ENCODE peak calls at places on chromosomes 11 and 22, in eight cellular contexts. Q is right atrium auricular region; W is lower lobe of right lung; O is body of pancreas; J is K562; D is OCI-LY7; M is CD8-positive, alpha-beta T cell; I is SJSA1. A is an unnamed sample. For H3K36me3, the result is how much of the 10 kb centered on the place peaks cover.

GRCh38 chr11:64936539-64936938 is 846 bp upstream of the GPHA2 start:
- DNase-seq in Q (no peak), W (no peak), O (no peak), J (no peak), D (no peak), M (no peak), I (no peak), A (no peak)

GRCh38 chr11:82494988-82495432 is 238.7 kb downstream of the FAM181B start:
- DNase-seq in Q (no peak), W (no peak), O (peak), J (no peak), D (peak), M (no peak), I (no peak), A (no peak)

GRCh38 chr22:23533328-23533762 is 46.7 kb downstream of the IGLL1 start:
- DNase-seq in Q (no peak), W (peak), O (no peak), J (peak), D (peak), M (no peak), I (no peak), A (peak)

GRCh38 chr22:44212936-44213335 is 32.2 kb downstream of the PARVG start:
- DNase-seq in Q (peak), W (no peak), O (no peak), J (no peak), D (no peak), M (no peak), I (peak), A (no peak)

GRCh38 chr11:120134931-120135228 is 3.0 kb downstream of the TRIM29 start:
- DNase-seq in Q (peak), W (peak), O (peak), J (no peak), D (no peak), M (no peak), I (no peak), A (no peak)

GRCh38 chr22:50341977-50342650 is 1.0 kb upstream of the PPP6R2 start:
- DNase-seq in Q (peak), W (peak), O (peak), J (peak), D (peak), M (peak), I (peak), A (peak)

GRCh38 chr11:123181075-123181474 is 14.0 kb downstream of the CLMP start:
- DNase-seq in Q (no peak), W (no peak), O (no peak), J (no peak), D (no peak), M (no peak), I (no peak), A (no peak)

GRCh38 chr22:26559961-26560575 is 29.9 kb downstream of the TPST2 start:
- DNase-seq in Q (no peak), W (no peak), O (peak), J (no peak), D (no peak), M (no peak), I (no peak), A (no peak)

GRCh38 chr22:44338183-44338812 is 25.5 kb upstream of the SHISAL1 start:
- DNase-seq in Q (no peak), W (no peak), O (no peak), J (no peak), D (no peak), M (no peak), I (no peak), A (no peak)

GRCh38 chr11:15716550-15716949 is 601.8 kb downstream of the INSC start:
- DNase-seq in Q (no peak), W (no peak), O (no peak), J (no peak), D (no peak), M (no peak), I (no peak), A (no peak)

GRCh38 chr11:47143322-47143721 is 33.4 kb downstream of the ARFGAP2 start:
- DNase-seq in Q (peak), W (no peak), O (no peak), J (no peak), D (no peak), M (no peak), I (peak), A (no peak)

GRCh38 chr11:6925636-6926207 is 504 bp upstream of the ZNF215 start:
- DNase-seq in Q (no peak), W (no peak), O (no peak), J (peak), D (peak), M (no peak), I (no peak), A (no peak)

GRCh38 chr11:90178751-90179150 is 44.1 kb downstream of the CHORDC1 start:
- DNase-seq in Q (no peak), W (no peak), O (no peak), J (no peak), D (no peak), M (no peak), I (no peak), A (no peak)

GRCh38 chr11:18368236-18368635 is 26.1 kb upstream of the LDHA start:
- DNase-seq in Q (no peak), W (no peak), O (no peak), J (no peak), D (no peak), M (no peak), I (no peak), A (no peak)

GRCh38 chr11:124724854-124725718 is 14.7 kb upstream of the NRGN start:
- DNase-seq in Q (no peak), W (peak), O (no peak), J (no peak), D (peak), M (no peak), I (no peak), A (peak)

GRCh38 chr11:133228406-133229330 is 303.6 kb downstream of the OPCML start:
- DNase-seq in Q (no peak), W (peak), O (peak), J (no peak), D (no peak), M (no peak), I (no peak), A (peak)

GRCh38 chr11:117144477-117145392 is 648 bp downstream of the PAFAH1B2 start:
- DNase-seq in Q (peak), W (peak), O (peak), J (peak), D (peak), M (peak), I (peak), A (peak)

GRCh38 chr11:9840460-9841004 is 176.7 kb downstream of the SWAP70 start:
- DNase-seq in Q (no peak), W (no peak), O (no peak), J (no peak), D (no peak), M (no peak), I (no peak), A (no peak)

GRCh38 chr22:49958462-49958921 is 2.1 kb upstream of the PIM3 start:
- DNase-seq in Q (no peak), W (no peak), O (no peak), J (no peak), D (no peak), M (no peak), I (no peak), A (peak)

GRCh38 chr22:28250036-28250695 is 331.1 kb upstream of the PITPNB start:
- DNase-seq in Q (no peak), W (no peak), O (no peak), J (no peak), D (no peak), M (no peak), I (no peak), A (no peak)

GRCh38 chr22:36587289-36588154 is 58.6 kb upstream of the EIF3D start:
- DNase-seq in Q (no peak), W (no peak), O (no peak), J (no peak), D (no peak), M (no peak), I (no peak), A (no peak)

GRCh38 chr11:132106336-132106982 is 736.0 kb downstream of the NTM start:
- DNase-seq in Q (no peak), W (no peak), O (no peak), J (no peak), D (no peak), M (no peak), I (no peak), A (no peak)

GRCh38 chr11:130771708-130772107 is 144.6 kb downstream of the SNX19 start:
- DNase-seq in Q (no peak), W (no peak), O (no peak), J (no peak), D (no peak), M (no peak), I (no peak), A (no peak)

GRCh38 chr11:104531075-104531474 is 367.1 kb upstream of the PDGFD start:
- DNase-seq in Q (no peak), W (no peak), O (no peak), J (no peak), D (no peak), M (no peak), I (no peak), A (no peak)

GRCh38 chr22:29112680-29113079 is 39.8 kb downstream of the KREMEN1 start:
- DNase-seq in Q (no peak), W (no peak), O (no peak), J (no peak), D (no peak), M (no peak), I (peak), A (no peak)

GRCh38 chr11:122743949-122744876 is 88.7 kb downstream of the UBASH3B start:
- DNase-seq in Q (no peak), W (no peak), O (no peak), J (no peak), D (peak), M (peak), I (no peak), A (no peak)

GRCh38 chr22:30424471-30425326 is 869 bp upstream of the MTFP1 start:
- DNase-seq in Q (no peak), W (no peak), O (peak), J (no peak), D (peak), M (no peak), I (no peak), A (no peak)

GRCh38 chr11:65720237-65720934 is at the start of gene RNASEH2C:
- DNase-seq in Q (peak), W (peak), O (peak), J (peak), D (peak), M (peak), I (peak), A (peak)

GRCh38 chr11:111155021-111155420 is 90.5 kb upstream of the POU2AF2 start:
- DNase-seq in Q (no peak), W (no peak), O (no peak), J (no peak), D (no peak), M (no peak), I (no peak), A (no peak)

GRCh38 chr11:94519478-94520084 is 7.3 kb downstream of the C11orf97 start:
- DNase-seq in Q (no peak), W (no peak), O (no peak), J (peak), D (peak), M (no peak), I (no peak), A (no peak)

DNA sequence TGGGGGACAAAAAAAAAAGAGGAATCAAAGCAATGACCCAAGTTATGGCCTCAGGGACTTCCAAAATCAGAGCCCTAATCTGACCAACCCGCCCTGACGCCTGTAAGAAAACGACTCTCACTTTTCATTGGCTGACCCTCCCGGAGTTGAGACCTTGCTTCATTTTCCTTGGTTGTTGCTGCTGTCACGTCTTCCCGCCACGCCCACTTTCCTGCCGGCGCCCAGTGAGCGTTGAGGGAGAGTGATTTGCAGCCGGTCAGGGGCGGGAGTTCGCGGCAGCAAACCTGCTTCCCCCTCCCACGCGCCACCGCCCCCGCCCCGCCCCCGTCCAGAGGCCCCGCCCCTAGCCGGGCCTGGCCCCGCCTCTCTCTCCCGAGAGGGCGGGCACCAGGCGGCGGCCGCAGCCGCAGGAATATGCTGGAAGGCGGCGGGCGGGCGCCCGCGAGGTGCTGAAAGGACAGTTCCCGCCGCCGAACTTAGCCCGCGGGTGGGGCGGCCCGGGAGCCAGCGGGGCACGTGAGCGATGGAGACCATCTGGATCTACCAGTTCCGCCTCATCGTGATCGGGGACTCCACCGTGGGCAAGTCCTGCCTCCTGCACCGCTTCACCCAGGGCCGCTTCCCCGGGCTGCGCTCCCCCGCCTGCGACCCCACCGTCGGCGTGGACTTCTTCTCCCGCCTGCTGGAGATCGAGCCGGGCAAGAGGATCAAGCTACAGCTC is at the start of gene RAB39A:
- DNase-seq in Q (peak), W (peak), O (peak), J (peak), D (peak), M (peak), I (peak), A (peak)
- H3K4me3 ChIP-seq in Q (peak), W (peak), O (no peak), J (peak), D (peak), M (peak), I (peak), A (no peak)

DNA sequence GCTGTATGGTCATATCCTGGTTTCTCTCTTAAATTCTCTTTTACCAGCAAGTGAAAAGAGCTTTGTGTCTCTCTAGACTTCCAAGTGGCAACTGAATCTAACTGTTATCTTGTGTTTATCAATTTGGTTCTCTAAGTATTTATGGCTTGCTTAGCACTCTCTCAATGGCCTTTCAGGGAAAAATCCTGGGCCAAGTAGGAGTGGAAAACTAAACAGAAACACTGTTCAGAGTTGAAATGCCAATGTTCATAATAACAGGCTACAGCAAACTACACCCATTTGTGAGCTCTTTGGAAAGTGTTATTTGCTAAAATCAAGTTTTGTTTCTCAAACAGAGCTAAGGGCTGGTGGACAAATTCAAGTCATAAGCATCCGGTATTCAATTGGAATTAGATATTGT is 10.1 kb downstream of the MMP12 start:
- DNase-seq in Q (no peak), W (no peak), O (no peak), J (no peak), D (no peak), M (no peak), I (no peak), A (no peak)
- H3K27ac ChIP-seq in Q (no peak), W (no peak), O (no peak), J (no peak), D (no peak), M (no peak), I (no peak), A (no peak)

GRCh38 chr22:45945621-45946020 is 31.3 kb downstream of the WNT7B start:
- DNase-seq in Q (no peak), W (no peak), O (no peak), J (no peak), D (no peak), M (no peak), I (no peak), A (no peak)

GRCh38 chr22:45949921-45950320 is 27.0 kb downstream of the WNT7B start:
- DNase-seq in Q (no peak), W (no peak), O (no peak), J (no peak), D (no peak), M (no peak), I (no peak), A (no peak)

GRCh38 chr22:45946805-45947600 is 30.0 kb downstream of the WNT7B start:
- DNase-seq in Q (no peak), W (no peak), O (peak), J (no peak), D (no peak), M (no peak), I (no peak), A (peak)

GRCh38 chr22:45949258-45949870 is 27.6 kb downstream of the WNT7B start:
- DNase-seq in Q (no peak), W (no peak), O (no peak), J (no peak), D (no peak), M (no peak), I (no peak), A (no peak)

DNA sequence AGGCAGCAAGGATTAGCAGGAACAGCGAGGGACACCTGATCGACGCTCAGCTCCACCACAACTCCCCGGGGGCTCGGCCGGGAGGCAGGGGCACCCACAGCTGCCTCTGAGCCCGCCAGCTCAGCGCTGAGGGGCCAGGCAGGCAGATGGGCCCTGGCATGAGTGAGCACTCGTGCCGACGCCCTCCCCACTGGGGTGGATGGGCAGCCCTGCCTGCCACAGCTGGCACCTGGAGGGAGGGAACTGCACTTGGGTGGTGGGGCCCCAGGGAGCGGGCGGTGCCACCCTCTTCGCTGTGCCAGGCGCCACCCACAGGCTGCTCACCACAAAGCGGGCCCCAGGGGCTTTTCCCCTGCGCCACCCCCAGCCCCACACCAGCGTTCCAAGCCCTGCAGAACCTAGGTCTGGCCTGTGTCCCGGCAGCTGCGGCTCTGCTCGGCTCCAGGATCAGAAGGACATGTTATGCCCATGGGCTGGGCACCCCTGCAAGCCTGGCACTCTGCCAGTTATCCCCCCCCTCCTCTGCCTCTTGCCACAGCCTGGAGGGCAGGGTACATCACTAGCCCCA is 28.8 kb downstream of the WNT7B start:
- DNase-seq in Q (no peak), W (no peak), O (no peak), J (no peak), D (no peak), M (no peak), I (no peak), A (no peak)
- H3K36me3 ChIP-seq in Q (under half), W (under half), O (under half), J (under half), D (under half), M (under half), I (under half), A (under half)

DNA sequence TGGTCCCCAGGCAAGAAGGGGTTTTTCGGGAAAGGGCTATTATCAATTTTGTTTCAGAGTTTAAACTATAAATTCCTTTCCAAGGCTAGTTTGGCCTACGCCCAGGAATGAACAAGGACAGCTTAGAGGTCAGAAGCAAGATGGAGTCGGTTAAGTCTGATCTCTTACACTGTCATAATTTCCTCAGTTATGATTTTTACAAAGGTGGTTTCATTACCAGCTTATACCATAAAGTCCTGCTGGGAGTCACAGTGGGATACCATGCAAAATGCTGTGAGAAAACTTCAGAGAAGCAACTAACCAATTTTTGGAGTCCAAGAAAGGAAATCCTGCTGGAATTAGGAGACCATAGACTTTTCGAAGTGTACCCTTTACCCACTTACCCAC is 17.4 kb upstream of the ZC3H12C start:
- DNase-seq in Q (no peak), W (no peak), O (no peak), J (no peak), D (no peak), M (no peak), I (no peak), A (no peak)
- H3K4me3 ChIP-seq in Q (no peak), W (no peak), O (no peak), J (no peak), D (no peak), M (no peak), I (no peak), A (no peak)

DNA sequence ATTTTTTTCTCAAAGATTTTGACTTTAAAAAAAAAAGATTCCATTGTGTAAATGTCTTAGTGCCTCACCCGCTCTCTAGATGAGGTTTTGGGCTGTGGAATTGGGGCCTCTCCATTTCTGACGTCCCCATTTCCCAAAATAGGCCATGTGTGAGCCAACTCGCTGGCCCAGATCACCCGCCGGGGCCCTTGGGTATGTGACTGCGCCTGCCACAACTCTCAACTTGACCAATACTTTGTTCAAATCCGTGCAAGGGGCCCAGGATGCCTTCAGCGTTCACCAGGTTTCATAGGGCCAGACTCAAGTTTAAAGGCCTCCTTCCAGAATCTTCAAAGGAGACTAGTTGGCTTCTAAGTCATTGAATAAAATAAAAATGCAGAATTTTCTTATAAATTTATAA is 96.0 kb downstream of the DHCR7 start:
- DNase-seq in Q (no peak), W (no peak), O (no peak), J (no peak), D (no peak), M (no peak), I (no peak), A (no peak)
- H3K27ac ChIP-seq in Q (no peak), W (no peak), O (no peak), J (no peak), D (no peak), M (no peak), I (no peak), A (no peak)

GRCh38 chr11:1008781-1009180 is 27.7 kb downstream of the MUC6 start:
- DNase-seq in Q (no peak), W (no peak), O (no peak), J (no peak), D (no peak), M (no peak), I (no peak), A (no peak)
- H3K36me3 ChIP-seq in Q (half or more), W (half or more), O (under half), J (under half), D (under half), M (under half), I (under half), A (half or more)

GRCh38 chr22:37844904-37845334 is 785 bp upstream of the ANKRD54 start:
- DNase-seq in Q (no peak), W (no peak), O (no peak), J (no peak), D (no peak), M (no peak), I (no peak), A (no peak)
- H3K4me3 ChIP-seq in Q (peak), W (peak), O (no peak), J (peak), D (peak), M (peak), I (peak), A (no peak)

DNA sequence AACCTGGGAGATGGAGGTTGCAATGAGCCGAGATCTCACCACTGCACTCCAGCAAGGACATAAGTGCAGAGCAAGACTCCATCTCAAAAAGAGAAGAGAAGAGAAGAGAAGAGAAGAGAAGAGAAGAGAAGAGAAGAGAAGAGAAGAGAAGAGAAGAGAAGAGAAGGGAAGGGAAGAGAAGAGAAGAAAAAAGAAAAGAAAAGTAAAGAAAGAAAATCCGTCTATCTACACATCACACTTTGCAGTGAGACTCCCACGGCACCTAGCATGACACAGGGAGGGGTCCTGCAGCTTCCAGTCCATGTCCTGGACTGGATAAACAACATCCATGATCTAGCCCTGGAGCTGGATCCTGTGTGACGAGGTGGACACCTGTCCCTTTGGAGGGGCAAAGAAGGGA is 4.0 kb upstream of the PPARA start:
- DNase-seq in Q (no peak), W (no peak), O (no peak), J (no peak), D (no peak), M (no peak), I (no peak), A (no peak)
- H3K27ac ChIP-seq in Q (no peak), W (no peak), O (no peak), J (no peak), D (no peak), M (no peak), I (no peak), A (no peak)